ENCODE peak calls at places on chromosomes 7 and 10, in nine cellular contexts. F is K562, V is sigmoid colon, A is GM12878, O is A549, W is ovary, X is HepG2, D is tibial nerve, Z is upper lobe of left lung. G is an unnamed sample.

GRCh38 chr10:111648046-111648445 is 535.5 kb downstream of the GPAM start:
- DNase-seq in X (no peak), W (no peak), D (no peak), Z (no peak), O (no peak), A (no peak), F (no peak), V (no peak), G (no peak)

GRCh38 chr10:131804551-131805295 is 96.1 kb upstream of the PPP2R2D start:
- DNase-seq in Z (peak; percentile 17), F (no peak), X (no peak), A (no peak), W (no peak), D (no peak), V (peak; percentile 53), O (no peak), G (peak; percentile 15)

GRCh38 chr10:57599440-57599839 is 668.3 kb downstream of the IPMK start:
- DNase-seq in X (no peak), D (no peak), Z (no peak), F (no peak), O (no peak), W (no peak), A (no peak), V (no peak), G (no peak)

GRCh38 chr7:23002698-23003097 is 11.2 kb downstream of the HYCC1 start:
- DNase-seq in V (no peak), X (no peak), A (no peak), Z (no peak), D (no peak), W (no peak), F (no peak), O (no peak), G (no peak)

GRCh38 chr7:119175916-119176627 is 951.6 kb downstream of the ANKRD7 start:
- DNase-seq in X (peak; percentile 67), Z (no peak), D (peak; percentile 75), V (no peak), A (peak; percentile 1), O (peak; percentile 2), W (no peak), F (peak; percentile 77), G (peak; percentile 31)

GRCh38 chr10:73589538-73590126 is 1.5 kb downstream of the USP54 start:
- DNase-seq in D (no peak), Z (no peak), X (no peak), W (no peak), F (no peak), V (no peak), A (no peak), O (no peak), G (peak; percentile 30)

GRCh38 chr7:54705436-54705835 is 53.6 kb downstream of the SEC61G start:
- DNase-seq in V (no peak), X (no peak), F (no peak), Z (no peak), W (no peak), D (no peak), A (peak; percentile 33), O (peak; percentile 51), G (no peak)

GRCh38 chr7:41162612-41163011 is 540.3 kb downstream of the INHBA start:
- DNase-seq in Z (no peak), D (no peak), O (no peak), V (no peak), A (no peak), F (no peak), W (no peak), X (no peak), G (no peak)

GRCh38 chr7:105734233-105734632 is 142.2 kb downstream of the ATXN7L1 start:
- DNase-seq in Z (peak; percentile 11), D (no peak), A (no peak), X (peak; percentile 9), O (no peak), F (peak; percentile 18), V (no peak), W (no peak), G (no peak)

GRCh38 chr10:58998924-58999713 is 177.3 kb upstream of the PHYHIPL start:
- DNase-seq in A (no peak), V (peak; percentile 76), O (no peak), F (no peak), X (no peak), W (peak; percentile 38), Z (no peak), D (peak; percentile 68), G (peak; percentile 40)

GRCh38 chr7:152120776-152121175 is 95.3 kb downstream of the GALNT11 start:
- DNase-seq in D (no peak), X (no peak), O (no peak), F (no peak), W (no peak), A (no peak), V (no peak), Z (no peak), G (no peak)

GRCh38 chr7:74344128-74344496 is 54.9 kb downstream of the CLIP2 start:
- DNase-seq in F (no peak), V (no peak), X (no peak), W (no peak), A (no peak), D (no peak), O (no peak), Z (no peak), G (no peak)

GRCh38 chr7:5070206-5070605 is 24.5 kb downstream of the RBAK start:
- DNase-seq in D (no peak), V (no peak), F (no peak), Z (no peak), W (no peak), O (no peak), X (no peak), A (no peak), G (no peak)
- H3K9me3 ChIP-seq in D (peaks cover 7% of the 10 kb centered on the region), V (peaks cover 19% of the 10 kb centered on the region), F (peaks cover 34% of the 10 kb centered on the region), Z (peaks cover 67% of the 10 kb centered on the region), W (peaks cover 6% of the 10 kb centered on the region), O (peaks cover 72% of the 10 kb centered on the region), X (no peaks in the 10 kb centered on the region), A (peaks cover 16% of the 10 kb centered on the region), G (peaks cover 71% of the 10 kb centered on the region)

GRCh38 chr7:80809545-80809944 is 109.3 kb downstream of the SEMA3C start:
- DNase-seq in X (no peak), A (no peak), V (no peak), W (no peak), O (no peak), Z (no peak), D (no peak), F (no peak), G (no peak)

GRCh38 chr7:80806653-80807052 is 112.2 kb downstream of the SEMA3C start:
- DNase-seq in O (no peak), Z (no peak), A (no peak), W (no peak), F (no peak), D (no peak), V (no peak), X (no peak), G (no peak)

GRCh38 chr7:80804581-80804980 is 114.3 kb downstream of the SEMA3C start:
- DNase-seq in D (no peak), A (no peak), V (no peak), O (no peak), Z (no peak), W (no peak), X (no peak), F (no peak), G (no peak)

DNA sequence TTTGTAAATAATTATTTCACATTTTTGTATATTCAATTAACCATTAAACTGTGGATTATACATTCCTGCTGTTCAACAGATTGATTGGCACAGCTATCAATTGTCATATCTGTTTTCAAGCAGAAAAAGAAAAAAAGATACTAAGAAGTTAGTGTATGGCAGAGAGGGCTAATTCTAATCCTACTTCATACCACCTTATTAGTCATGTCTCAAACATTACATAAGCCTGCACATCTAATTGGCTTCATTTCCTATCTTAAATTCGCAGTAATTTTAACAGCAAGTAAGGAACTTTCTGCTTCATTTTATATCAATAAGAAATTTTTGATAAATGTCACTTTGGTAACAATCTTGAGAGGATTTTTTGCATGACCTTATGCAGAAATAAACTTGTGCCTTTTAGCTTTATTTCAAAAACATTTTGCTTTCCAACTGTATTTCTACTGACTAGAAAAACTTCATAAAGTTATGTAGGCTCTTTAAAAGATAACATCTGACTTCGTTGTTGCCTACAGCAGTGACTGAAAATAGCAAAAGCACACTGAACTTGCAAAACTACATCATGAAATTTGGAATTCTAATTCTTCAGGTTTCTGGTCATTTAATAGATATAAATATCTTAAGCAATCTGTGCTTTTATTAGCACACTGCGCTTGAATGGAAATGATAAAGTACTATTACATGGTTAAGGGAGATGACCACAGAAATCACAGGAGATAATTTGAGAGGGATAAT is 111.5 kb downstream of the SEMA3C start:
- DNase-seq in Z (no peak), V (no peak), O (no peak), D (no peak), X (no peak), A (no peak), W (no peak), F (no peak), G (no peak)
- H3K27ac ChIP-seq in Z (no peak overlapping the region), V (peak overlapping the region; percentile 50), O (peak overlapping the region; percentile 6), D (peak overlapping the region; percentile 53), X (no peak overlapping the region), A (no peak overlapping the region), W (no peak overlapping the region), F (no peak overlapping the region), G (peak overlapping the region; percentile 5)

DNA sequence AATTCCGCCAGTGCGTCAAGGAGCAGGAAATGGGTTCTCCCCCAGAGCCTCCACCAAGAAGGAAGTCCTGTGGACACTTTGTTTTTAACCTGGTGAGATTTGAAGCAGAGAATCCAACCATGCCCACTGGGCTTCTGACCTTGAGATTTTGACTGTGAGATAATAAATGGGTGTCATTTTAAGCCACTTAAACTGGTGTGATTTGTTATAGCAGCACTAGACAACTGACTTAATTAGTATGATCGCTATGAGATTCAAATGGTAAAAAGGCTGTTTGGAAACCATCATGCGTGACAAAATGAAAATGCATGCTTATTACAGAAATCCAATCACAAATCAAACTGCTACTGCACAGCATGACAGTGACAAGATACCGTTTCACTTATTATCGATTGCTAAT is 98.0 kb downstream of the ADAM12 start:
- DNase-seq in O (no peak), A (no peak), W (no peak), D (no peak), F (no peak), X (no peak), Z (no peak), V (no peak), G (no peak)
- TF ChIP-seq EP300 in O (no peak), A (no peak), W (no peak), D (no peak), F (no peak), X (no peak), Z (no peak), V (no peak), G (no peak)

GRCh38 chr10:133473270-133473669 is 19.5 kb downstream of the SCART1 start:
- DNase-seq in Z (no peak), V (no peak), O (no peak), X (no peak), W (no peak), F (no peak), A (no peak), D (no peak), G (no peak)

GRCh38 chr10:133474833-133475734 is 21.3 kb downstream of the SCART1 start:
- DNase-seq in D (no peak), A (no peak), W (no peak), O (no peak), V (no peak), X (no peak), F (no peak), Z (peak; percentile 24), G (no peak)

GRCh38 chr10:133467286-133467911 is 13.7 kb downstream of the SCART1 start:
- DNase-seq in Z (peak; percentile 25), A (no peak), O (no peak), V (no peak), D (peak; percentile 1), X (no peak), W (no peak), F (no peak), G (no peak)

GRCh38 chr10:133474027-133474426 is 20.3 kb downstream of the SCART1 start:
- DNase-seq in O (no peak), F (no peak), W (no peak), A (no peak), V (no peak), D (no peak), X (no peak), Z (no peak), G (no peak)

GRCh38 chr10:133471300-133472109 is 17.8 kb downstream of the SCART1 start:
- DNase-seq in Z (peak; percentile 5), F (no peak), W (no peak), V (no peak), A (no peak), O (no peak), D (no peak), X (peak; percentile 5), G (no peak)
- H3K9me3 ChIP-seq in Z (no peaks in the 10 kb centered on the region), F (no peaks in the 10 kb centered on the region), W (peaks cover 3% of the 10 kb centered on the region), V (no peaks in the 10 kb centered on the region), A (no peaks in the 10 kb centered on the region), O (no peaks in the 10 kb centered on the region), D (no peaks in the 10 kb centered on the region), X (no peaks in the 10 kb centered on the region), G (no peaks in the 10 kb centered on the region)